ENCODE peak calls at places on chromosomes 2 and 18, in ten cellular contexts. N is type B pancreatic cell; M is GM12865; Y is HS-5; S is endothelial cell; T is CD8-positive, alpha-beta T cell; A is stimulated activated CD4-positive, alpha-beta T cell treated with anti-CD3 and anti-CD28 coated beads, Interleukin-12 subunit alpha, Interleukin-12 subunit beta, amount 100 ng/mL, for 4 hours; V is GM19239; U is NCI-H69; P is pancreas. X is an unnamed sample.

GRCh38 chr2:71503827-71504226 is 50.5 kb downstream of the DYSF start:
- DNase-seq in N (no peak), M (no peak), Y (no peak), S (peak; percentile 66), T (no peak), A (no peak), V (no peak), U (no peak), P (no peak), X (no peak)

GRCh38 chr18:29176681-29177080 is 999.8 kb upstream of the CDH2 start:
- DNase-seq in N (no peak), M (no peak), Y (no peak), S (no peak), T (no peak), A (no peak), V (no peak), U (no peak), P (no peak), X (no peak)

GRCh38 chr2:100254646-100255210 is 67.6 kb downstream of the LONRF2 start:
- DNase-seq in N (no peak), M (no peak), Y (no peak), S (no peak), T (no peak), A (no peak), V (no peak), U (no peak), P (no peak), X (no peak)

GRCh38 chr2:120453635-120453998 is 107.7 kb downstream of the INHBB start:
- DNase-seq in N (no peak), M (no peak), Y (no peak), S (no peak), T (no peak), A (no peak), V (no peak), U (no peak), P (no peak), X (no peak)

GRCh38 chr2:218567797-218568189 is 358 bp downstream of the USP37 start:
- DNase-seq in N (no peak), M (no peak), Y (no peak), S (no peak), T (no peak), A (no peak), V (no peak), U (no peak), P (no peak), X (no peak)

GRCh38 chr2:217853301-217853881 is 149.4 kb downstream of the TNS1 start:
- DNase-seq in N (no peak), M (no peak), Y (peak; percentile 32), S (no peak), T (no peak), A (no peak), V (no peak), U (no peak), P (no peak), X (no peak)

GRCh38 chr2:95009009-95009760 is 16.3 kb upstream of the MAL start:
- DNase-seq in N (no peak), M (no peak), Y (no peak), S (no peak), T (no peak), A (no peak), V (no peak), U (no peak), P (no peak), X (no peak)

GRCh38 chr2:23673830-23674679 is 252.9 kb downstream of the ATAD2B start:
- DNase-seq in N (no peak), M (no peak), Y (no peak), S (peak; percentile 36), T (no peak), A (no peak), V (no peak), U (peak; percentile 17), P (no peak), X (peak; percentile 78)

GRCh38 chr18:7117390-7118355 is at the start of gene LAMA1:
- DNase-seq in N (peak; percentile 77), M (no peak), Y (no peak), S (peak; percentile 54), T (no peak), A (no peak), V (no peak), U (peak; percentile 37), P (peak; percentile 23), X (no peak)

GRCh38 chr2:23925702-23926288 is 1.1 kb downstream of the ATAD2B start:
- DNase-seq in N (no peak), M (peak; percentile 95), Y (no peak), S (peak; percentile 30), T (peak; percentile 26), A (peak; percentile 28), V (no peak), U (peak; percentile 61), P (peak; percentile 65), X (peak; percentile 93)

GRCh38 chr2:224084266-224084892 is 45.3 kb upstream of the SERPINE2 start:
- DNase-seq in N (no peak), M (no peak), Y (no peak), S (no peak), T (no peak), A (no peak), V (no peak), U (no peak), P (no peak), X (no peak)

GRCh38 chr2:8623958-8624591 is 57.8 kb upstream of the ID2 start:
- DNase-seq in N (no peak), M (no peak), Y (no peak), S (no peak), T (no peak), A (no peak), V (no peak), U (peak; percentile 8), P (peak; percentile 71), X (no peak)

GRCh38 chr2:218555527-218555926 is 12.6 kb downstream of the USP37 start:
- DNase-seq in N (no peak), M (no peak), Y (no peak), S (no peak), T (no peak), A (no peak), V (no peak), U (no peak), P (no peak), X (no peak)

GRCh38 chr18:48136051-48136543 is 205.6 kb upstream of the SMAD2 start:
- DNase-seq in N (no peak), M (no peak), Y (no peak), S (peak; percentile 30), T (no peak), A (no peak), V (no peak), U (peak; percentile 80), P (peak; percentile 32), X (no peak)

GRCh38 chr18:23662309-23663263 is at the start of gene ANKRD29:
- DNase-seq in N (no peak), M (peak; percentile 38), Y (no peak), S (peak; percentile 29), T (peak; percentile 10), A (peak; percentile 37), V (peak; percentile 56), U (peak; percentile 84), P (no peak), X (no peak)

GRCh38 chr18:55886886-55887285 is 298.9 kb upstream of the TCF4 start:
- DNase-seq in N (no peak), M (no peak), Y (no peak), S (no peak), T (no peak), A (no peak), V (no peak), U (no peak), P (no peak), X (no peak)

GRCh38 chr18:75475228-75475627 is 47.7 kb upstream of the SMIM21 start:
- DNase-seq in N (no peak), M (no peak), Y (peak; percentile 41), S (no peak), T (no peak), A (no peak), V (no peak), U (no peak), P (no peak), X (no peak)

GRCh38 chr2:201116959-201117734 is 1.2 kb downstream of the CFLAR start:
- DNase-seq in N (no peak), M (peak; percentile 94), Y (peak; percentile 85), S (peak; percentile 26), T (no peak), A (no peak), V (no peak), U (peak; percentile 63), P (peak; percentile 67), X (peak; percentile 92)

GRCh38 chr2:176178271-176178806 is 10.1 kb upstream of the HOXD1 start:
- DNase-seq in N (no peak), M (peak; percentile 22), Y (no peak), S (no peak), T (no peak), A (no peak), V (no peak), U (peak; percentile 90), P (no peak), X (peak; percentile 75)

GRCh38 chr2:138622606-138623005 is 121.0 kb downstream of the SPOPL start:
- DNase-seq in N (no peak), M (no peak), Y (no peak), S (no peak), T (no peak), A (no peak), V (no peak), U (no peak), P (no peak), X (peak; percentile 63)

GRCh38 chr2:106337963-106338515 is 130.2 kb downstream of the RGPD3 start:
- DNase-seq in N (no peak), M (no peak), Y (no peak), S (no peak), T (no peak), A (no peak), V (no peak), U (peak; percentile 41), P (no peak), X (no peak)

GRCh38 chr2:100880730-100881129 is 60.8 kb downstream of the NPAS2 start:
- DNase-seq in N (no peak), M (no peak), Y (no peak), S (no peak), T (no peak), A (no peak), V (no peak), U (peak; percentile 6), P (no peak), X (no peak)

GRCh38 chr2:16093639-16094447 is 153.5 kb downstream of the MYCN start:
- DNase-seq in N (no peak), M (no peak), Y (no peak), S (no peak), T (no peak), A (no peak), V (no peak), U (no peak), P (no peak), X (no peak)

GRCh38 chr2:1611886-1612285 is 132.4 kb downstream of the PXDN start:
- DNase-seq in N (no peak), M (no peak), Y (no peak), S (no peak), T (no peak), A (no peak), V (no peak), U (no peak), P (no peak), X (no peak)

GRCh38 chr2:212154392-212154791 is 384.2 kb downstream of the ERBB4 start:
- DNase-seq in N (no peak), M (no peak), Y (no peak), S (no peak), T (no peak), A (no peak), V (no peak), U (peak; percentile 88), P (no peak), X (no peak)

X was measured in Karpas-422.